ENCODE peak calls at places on chromosomes 1 and 21, in five cellular contexts. H, S, X, I and T are unnamed samples.

GRCh38 chr1:116915182-116915611 is 5.5 kb downstream of the PTGFRN start:
- DNase-seq in H (no peak), S (no peak), X (no peak), I (no peak), T (no peak)

GRCh38 chr1:225877570-225877969 is 4.6 kb downstream of the TMEM63A start:
- DNase-seq in H (no peak), S (peak; percentile 65), X (no peak), I (peak; percentile 54), T (no peak)

GRCh38 chr1:159600894-159601293 is 13.3 kb downstream of the APCS start:
- DNase-seq in S (no peak), I (no peak), H (no peak), X (no peak), T (no peak)

GRCh38 chr1:224182866-224183590 is at the start of gene DEGS1:
- DNase-seq in I (peak; percentile 89), X (peak; percentile 84), S (peak; percentile 71), H (peak; percentile 83), T (peak; percentile 92)

GRCh38 chr1:201169203-201169602 is 14.9 kb upstream of the TMEM9 start:
- DNase-seq in X (no peak), I (no peak), S (no peak), H (no peak), T (no peak)

GRCh38 chr1:88800382-88801051 is 90.8 kb downstream of the GTF2B start:
- DNase-seq in I (no peak), X (no peak), S (no peak), H (no peak), T (no peak)

GRCh38 chr1:27000817-27001460 is 7.4 kb downstream of the TRNP1 start:
- DNase-seq in S (no peak), X (no peak), H (no peak), I (no peak), T (no peak)

GRCh38 chr1:86965012-86965826 is 50.8 kb downstream of the HS2ST1 start:
- DNase-seq in S (no peak), I (no peak), X (no peak), H (peak; percentile 49), T (no peak)

GRCh38 chr1:149903836-149904491 is 4.6 kb downstream of the BOLA1 start:
- DNase-seq in I (no peak), S (no peak), X (no peak), H (no peak), T (no peak)

GRCh38 chr1:6288026-6288425 is 27.1 kb upstream of the GPR153 start:
- DNase-seq in S (no peak), X (peak; percentile 10), I (no peak), H (no peak), T (no peak)

GRCh38 chr1:205963352-205963751 is 20.1 kb upstream of the SLC26A9 start:
- DNase-seq in I (no peak), H (no peak), X (no peak), S (no peak), T (no peak)

GRCh38 chr1:92989936-92990582 is 28.8 kb upstream of the DIPK1A start:
- DNase-seq in H (no peak), S (no peak), I (no peak), X (no peak), T (no peak)

GRCh38 chr1:107559881-107560280 is 405.1 kb downstream of the VAV3 start:
- DNase-seq in I (no peak), H (no peak), X (no peak), S (no peak), T (no peak)

GRCh38 chr1:55284856-55285255 is 69.7 kb upstream of the USP24 start:
- DNase-seq in I (no peak), H (no peak), S (no peak), X (no peak), T (no peak)

GRCh38 chr1:14915356-14916054 is 238.0 kb upstream of the TMEM51 start:
- DNase-seq in S (peak; percentile 68), H (peak; percentile 46), X (no peak), I (no peak), T (peak; percentile 68)

GRCh38 chr1:228058981-228059535 is 23.4 kb upstream of the ARF1 start:
- DNase-seq in X (peak; percentile 83), H (no peak), S (no peak), I (no peak), T (no peak)

GRCh38 chr1:91798741-91799140 is 87.2 kb downstream of the TGFBR3 start:
- DNase-seq in S (no peak), X (no peak), I (no peak), H (no peak), T (no peak)

GRCh38 chr1:7070389-7071029 is 285.3 kb downstream of the CAMTA1 start:
- DNase-seq in H (peak; percentile 64), S (peak; percentile 67), I (no peak), X (peak; percentile 48), T (peak; percentile 80)

GRCh38 chr1:44849575-44850132 is 6.6 kb upstream of the PTCH2 start:
- DNase-seq in S (no peak), H (no peak), X (no peak), I (no peak), T (no peak)

GRCh38 chr1:4090556-4090955 is 190.5 kb upstream of the C1orf174 start:
- DNase-seq in H (peak; percentile 24), I (no peak), X (no peak), S (no peak), T (no peak)

GRCh38 chr21:35150562-35151226 is 101.6 kb upstream of the RUNX1 start:
- DNase-seq in H (no peak), S (no peak), X (no peak), I (no peak), T (no peak)

GRCh38 chr1:11531314-11531870 is 52.4 kb downstream of the DISP3 start:
- DNase-seq in I (no peak), H (peak; percentile 25), S (no peak), X (no peak), T (no peak)

GRCh38 chr1:27513958-27514357 is 24.0 kb upstream of the WASF2 start:
- DNase-seq in S (no peak), I (peak; percentile 56), H (no peak), X (no peak), T (no peak)

GRCh38 chr1:32716312-32717126 is 13.9 kb upstream of the SYNC start:
- DNase-seq in X (peak; percentile 43), H (no peak), S (peak; percentile 43), I (peak; percentile 96), T (peak; percentile 83)

GRCh38 chr1:159892944-159893343 is 7.0 kb downstream of the CFAP45 start:
- DNase-seq in X (no peak), S (no peak), H (no peak), I (no peak), T (no peak)

GRCh38 chr1:89451011-89451410 is 73.6 kb upstream of the LRRC8B start:
- DNase-seq in H (no peak), I (no peak), X (no peak), S (no peak), T (peak; percentile 10)

GRCh38 chr1:183368213-183369108 is 49.7 kb downstream of the NMNAT2 start:
- DNase-seq in H (no peak), X (no peak), S (peak; percentile 9), I (no peak), T (no peak)

GRCh38 chr1:112808861-112809684 is 93.9 kb upstream of the PPM1J start:
- DNase-seq in X (peak; percentile 38), H (peak; percentile 69), I (peak; percentile 80), S (peak; percentile 86), T (peak; percentile 81)

GRCh38 chr1:200905411-200906052 is 10.8 kb downstream of the INAVA start:
- DNase-seq in X (peak; percentile 58), H (no peak), S (no peak), I (no peak), T (no peak)

GRCh38 chr1:935751-936231 is 12.1 kb downstream of the SAMD11 start:
- DNase-seq in S (no peak), H (no peak), I (no peak), X (no peak), T (no peak)

DNA sequence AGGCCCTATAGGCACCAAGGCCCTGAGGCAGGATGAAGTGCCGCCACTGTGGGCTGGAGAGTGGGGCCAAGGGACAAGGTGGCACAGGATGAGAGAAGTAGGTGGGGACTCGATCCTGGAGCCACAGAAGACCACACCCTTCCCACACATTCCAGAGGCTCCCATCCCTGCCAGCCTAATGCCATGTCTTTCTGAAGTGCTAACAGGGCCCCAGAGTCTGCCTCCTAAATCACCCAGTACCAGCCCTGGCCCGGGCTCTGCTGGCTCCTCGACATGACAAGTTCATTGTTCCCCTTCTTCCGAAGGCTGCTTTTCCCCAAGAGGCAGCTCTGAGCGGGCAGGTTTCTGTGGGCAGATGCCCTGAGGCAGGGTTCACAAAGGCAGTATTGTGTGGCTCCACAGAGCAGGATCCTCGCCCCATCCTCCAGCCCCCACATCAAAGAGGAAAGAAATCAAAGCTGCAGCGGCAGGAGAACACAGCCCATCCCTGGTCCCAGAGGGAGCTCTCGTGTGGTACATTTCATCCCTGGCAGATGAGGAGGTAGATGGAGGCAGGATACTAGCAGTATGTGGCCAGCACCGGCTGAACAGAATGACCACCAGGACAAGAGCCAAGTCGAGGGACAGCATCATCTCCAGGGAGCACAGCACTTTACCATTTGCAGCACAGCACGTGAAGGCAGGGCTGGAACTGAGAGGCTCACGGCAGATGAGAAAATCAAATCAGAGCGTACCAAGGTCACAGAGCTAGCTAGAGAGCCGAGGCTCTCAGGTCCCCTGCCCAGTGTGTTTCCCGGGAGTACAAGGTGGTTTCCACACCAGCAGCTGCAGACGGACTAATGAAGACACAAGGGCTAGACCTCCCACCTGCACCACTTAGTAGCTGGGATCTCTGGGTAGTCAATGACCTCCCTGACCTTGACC is 64.8 kb downstream of the SYF2 start:
- DNase-seq in S (peak; percentile 60), I (no peak), X (no peak), H (no peak), T (no peak)
- TF ChIP-seq CTCF in S (no peak), I (no peak), X (no peak), H (no peak), T (no peak)

GRCh38 chr1:12594490-12594889 is 23.5 kb downstream of the DHRS3 start:
- DNase-seq in H (no peak), I (no peak), S (no peak), X (no peak), T (no peak)
- TF ChIP-seq CTCF in H (no peak), I (no peak), S (no peak), X (no peak), T (no peak)

GRCh38 chr1:9580942-9581341 is 7.8 kb upstream of the TMEM201 start:
- DNase-seq in X (no peak), S (no peak), H (no peak), I (no peak), T (no peak)

GRCh38 chr1:9573723-9574122 is 15.0 kb upstream of the TMEM201 start:
- DNase-seq in S (no peak), I (no peak), X (no peak), H (no peak), T (peak; percentile 28)

GRCh38 chr1:9577423-9577822 is 11.3 kb upstream of the TMEM201 start:
- DNase-seq in X (no peak), H (no peak), I (no peak), S (no peak), T (no peak)

GRCh38 chr1:9576903-9577302 is 11.8 kb upstream of the TMEM201 start:
- DNase-seq in I (no peak), H (no peak), X (no peak), S (no peak), T (no peak)
- TF ChIP-seq CTCF in I (no peak), H (no peak), X (no peak), S (no peak), T (no peak)

GRCh38 chr21:44489962-44490361 is 34.7 kb downstream of the LRRC3 start:
- DNase-seq in X (no peak), H (no peak), I (no peak), S (no peak), T (no peak)
- TF ChIP-seq CTCF in X (no peak), H (no peak), I (no peak), S (peak; percentile 41), T (no peak)